ENCODE peak calls at places on chromosome 6, in six cellular contexts. I is ovary, G is heart right ventricle, O is upper lobe of right lung, S is H9, X is psoas muscle. P is an unnamed sample.

GRCh38 chr6:83984411-83984810 is 49.2 kb upstream of the MRAP2 start:
- DNase-seq in X (no peak), O (no peak), G (no peak), S (no peak), I (no peak), P (no peak)

GRCh38 chr6:15905488-15906392 is 223.1 kb upstream of the MYLIP start:
- DNase-seq in G (no peak), O (no peak), X (no peak), S (no peak), I (no peak), P (no peak)

GRCh38 chr6:145569140-145569539 is 166.2 kb downstream of the EPM2A start:
- DNase-seq in G (no peak), I (no peak), O (no peak), S (no peak), X (no peak), P (no peak)

GRCh38 chr6:113644861-113645575 is 212.1 kb upstream of the MARCKS start:
- DNase-seq in O (no peak), X (no peak), I (no peak), G (no peak), S (no peak), P (no peak)

GRCh38 chr6:52285174-52286068 is 879 bp upstream of the MCM3 start:
- DNase-seq in O (no peak), I (no peak), S (no peak), G (no peak), X (no peak), P (no peak)

GRCh38 chr6:3320238-3320637 is 61.5 kb downstream of the PSMG4 start:
- DNase-seq in G (no peak), S (no peak), I (no peak), X (no peak), O (no peak), P (no peak)

GRCh38 chr6:17115251-17116089 is 13.6 kb downstream of the STMND1 start:
- DNase-seq in I (no peak), S (no peak), G (no peak), X (no peak), O (no peak), P (no peak)

GRCh38 chr6:116763048-116763447 is 2.5 kb downstream of the FAM162B start:
- DNase-seq in G (no peak), O (no peak), S (no peak), I (no peak), X (no peak), P (no peak)

GRCh38 chr6:90604546-90604945 is 17.7 kb upstream of the MAP3K7 start:
- DNase-seq in X (no peak), O (no peak), I (no peak), G (no peak), S (no peak), P (no peak)

GRCh38 chr6:53441035-53441493 is 92.3 kb upstream of the ELOVL5 start:
- DNase-seq in X (no peak), I (no peak), O (no peak), S (no peak), G (no peak), P (no peak)

GRCh38 chr6:49198015-49198414 is 265.0 kb downstream of the MMUT start:
- DNase-seq in S (no peak), I (no peak), G (no peak), X (no peak), O (no peak), P (no peak)

GRCh38 chr6:21935142-21935541 is 341.6 kb downstream of the SOX4 start:
- DNase-seq in I (no peak), O (no peak), S (no peak), X (no peak), G (no peak), P (no peak)
- H3K9me3 ChIP-seq in I (no peaks in the 10 kb centered on the region), O (no peaks in the 10 kb centered on the region), S (no peaks in the 10 kb centered on the region), X (no peaks in the 10 kb centered on the region), G (no peaks in the 10 kb centered on the region), P (no peaks in the 10 kb centered on the region)

DNA sequence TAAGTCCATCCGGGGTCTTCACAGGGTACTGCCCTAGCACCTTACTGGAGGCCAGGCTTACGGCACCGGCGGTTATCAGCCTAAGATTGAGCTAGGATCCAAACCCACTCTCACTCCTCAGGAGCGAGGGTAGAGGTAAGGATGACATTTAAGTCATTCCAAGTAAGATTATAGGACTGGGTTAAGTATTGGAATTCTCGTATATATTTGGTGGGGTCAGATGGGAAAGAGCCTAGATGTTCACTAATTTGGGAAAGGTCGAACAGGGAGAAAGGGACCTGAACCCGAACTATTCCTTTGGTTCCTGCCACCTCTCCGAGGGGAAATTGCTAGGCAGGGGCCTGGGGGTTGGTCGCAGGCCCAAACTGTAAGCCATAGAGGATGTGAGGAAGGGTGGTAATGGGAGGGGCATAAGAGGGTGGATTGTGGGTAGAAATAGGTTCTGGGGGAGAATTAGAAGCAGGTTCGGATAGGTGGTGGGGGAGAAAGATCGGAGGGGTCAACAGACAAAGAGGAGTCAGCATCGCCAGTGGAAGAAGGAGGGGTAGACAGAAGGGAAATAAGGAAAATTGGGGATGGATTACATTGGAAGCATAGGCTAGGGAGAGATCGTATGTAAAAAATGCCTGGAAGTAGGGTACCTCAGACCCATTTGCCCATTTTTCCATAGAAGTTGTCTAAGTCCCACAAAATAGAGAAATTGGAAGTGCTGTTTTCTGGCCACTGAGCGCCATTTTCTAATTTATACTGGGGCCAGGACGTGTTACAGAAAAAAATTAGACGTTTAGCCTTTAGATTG is 747.1 kb upstream of the ADGRB3 start:
- DNase-seq in G (no peak), X (no peak), O (no peak), S (no peak), I (no peak), P (no peak)
- H3K9me3 ChIP-seq in G (no peaks in the 10 kb centered on the region), X (no peaks in the 10 kb centered on the region), O (no peaks in the 10 kb centered on the region), S (no peaks in the 10 kb centered on the region), I (no peaks in the 10 kb centered on the region), P (no peaks in the 10 kb centered on the region)

GRCh38 chr6:159438106-159438505 is 254.9 kb downstream of the SOD2 start:
- DNase-seq in I (no peak), O (no peak), S (no peak), G (no peak), X (no peak), P (no peak)

GRCh38 chr6:159431750-159432149 is 261.3 kb downstream of the SOD2 start:
- DNase-seq in O (no peak), X (no peak), G (no peak), S (no peak), I (no peak), P (no peak)

GRCh38 chr6:159433550-159433949 is 259.5 kb downstream of the SOD2 start:
- DNase-seq in G (no peak), S (no peak), I (no peak), O (no peak), X (no peak), P (no peak)

GRCh38 chr6:159434410-159434809 is 258.6 kb downstream of the SOD2 start:
- DNase-seq in I (no peak), S (no peak), O (no peak), G (no peak), X (no peak), P (no peak)

GRCh38 chr6:159435701-159436100 is 257.3 kb downstream of the SOD2 start:
- DNase-seq in I (no peak), X (no peak), G (no peak), S (no peak), O (no peak), P (no peak)
- H3K9me3 ChIP-seq in I (no peaks in the 10 kb centered on the region), X (peaks cover 9% of the 10 kb centered on the region), G (peaks cover 13% of the 10 kb centered on the region), S (no peaks in the 10 kb centered on the region), O (peaks cover 11% of the 10 kb centered on the region), P (no peaks in the 10 kb centered on the region)

GRCh38 chr6:4781967-4782537 is 5.8 kb downstream of the CDYL start:
- DNase-seq in X (no peak), S (no peak), I (no peak), G (no peak), O (no peak), P (no peak)
- H3K9me3 ChIP-seq in X (no peaks in the 10 kb centered on the region), S (no peaks in the 10 kb centered on the region), I (no peaks in the 10 kb centered on the region), G (no peaks in the 10 kb centered on the region), O (no peaks in the 10 kb centered on the region), P (peaks cover 4% of the 10 kb centered on the region)

GRCh38 chr6:382883-383420 is 8.6 kb upstream of the IRF4 start:
- DNase-seq in X (no peak), O (no peak), I (no peak), G (no peak), S (no peak), P (no peak)

GRCh38 chr6:379367-380181 is 12.0 kb upstream of the IRF4 start:
- DNase-seq in I (no peak), G (no peak), X (no peak), S (peak; percentile 25), O (no peak), P (peak; percentile 89)

GRCh38 chr6:378958-379366 is 12.6 kb upstream of the IRF4 start:
- DNase-seq in S (no peak), O (no peak), X (no peak), I (no peak), G (no peak), P (no peak)

GRCh38 chr6:380234-381218 is 11.0 kb upstream of the IRF4 start:
- DNase-seq in I (no peak), G (no peak), O (no peak), X (no peak), S (peak; percentile 23), P (peak; percentile 62)

DNA sequence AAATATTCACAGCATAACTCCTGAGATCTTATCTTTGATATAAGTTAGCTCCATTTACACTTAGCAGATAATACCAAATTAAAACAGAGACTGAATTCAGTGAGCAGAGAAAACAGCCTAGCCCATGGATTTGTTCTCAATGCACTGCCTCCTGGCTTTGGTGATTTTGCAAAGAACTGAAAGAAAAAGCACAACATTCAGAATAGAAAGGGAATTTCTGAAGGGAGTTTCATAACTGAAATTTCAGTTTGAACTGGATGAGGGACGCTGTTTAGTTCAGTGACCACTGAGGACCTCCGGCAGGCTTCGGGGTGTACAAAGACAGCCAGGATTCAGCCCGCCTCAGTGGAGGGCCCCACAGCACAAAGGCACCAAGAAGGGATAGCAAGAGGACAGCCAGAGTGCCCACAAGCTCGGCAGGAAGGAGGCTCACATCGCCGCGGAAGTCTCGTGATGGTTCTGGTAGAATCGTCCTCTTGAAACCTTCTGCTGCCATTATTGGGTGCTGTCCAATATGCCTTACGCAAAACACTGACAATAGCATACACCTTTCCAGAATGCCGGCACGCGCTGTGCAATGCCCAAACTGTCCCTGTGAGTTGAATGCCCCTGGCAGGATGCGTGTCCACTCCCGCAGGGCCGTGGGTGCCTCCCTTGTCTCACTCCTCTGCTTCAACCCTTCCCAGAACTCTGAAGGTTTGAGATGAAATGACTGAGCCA is 9.7 kb upstream of the IRF4 start:
- DNase-seq in O (no peak), I (no peak), S (peak; percentile 22), G (no peak), X (no peak), P (peak; percentile 75)
- H3K9me3 ChIP-seq in O (no peaks in the 10 kb centered on the region), I (no peaks in the 10 kb centered on the region), S (peaks cover 51% of the 10 kb centered on the region), G (no peaks in the 10 kb centered on the region), X (no peaks in the 10 kb centered on the region), P (no peaks in the 10 kb centered on the region)

DNA sequence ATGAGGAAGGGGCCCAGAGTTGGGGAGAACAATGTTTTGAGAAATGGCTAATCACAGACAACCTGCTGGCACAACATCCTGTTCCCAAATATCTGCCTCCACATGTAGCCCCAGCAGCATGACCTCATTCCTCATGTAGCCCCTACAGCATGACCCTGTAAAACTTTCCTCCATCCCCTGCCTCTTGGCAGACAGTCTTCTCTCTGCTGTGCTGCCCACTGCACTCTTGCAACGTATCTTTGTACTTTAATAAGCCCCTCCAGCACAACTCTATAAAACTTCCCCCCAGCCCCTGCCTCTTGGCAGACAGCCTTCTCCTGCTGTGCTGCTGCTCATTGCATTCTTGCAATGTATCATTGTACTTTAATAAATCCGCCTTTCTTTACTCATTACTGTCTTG is 278.8 kb downstream of the HDGFL1 start:
- DNase-seq in G (no peak), X (no peak), S (no peak), O (no peak), I (no peak), P (no peak)
- H3K9me3 ChIP-seq in G (no peaks in the 10 kb centered on the region), X (no peaks in the 10 kb centered on the region), S (no peaks in the 10 kb centered on the region), O (no peaks in the 10 kb centered on the region), I (no peaks in the 10 kb centered on the region), P (no peaks in the 10 kb centered on the region)

P was measured in kidney.